ENCODE peak calls at places on chromosomes 7 and 10, in four cellular contexts. One of them, this sample, is unnamed.

GRCh38 chr10:43059336-43059720 is 17.5 kb upstream of the RET start:
- DNase-seq in Daoy: no peak
- DNase-seq in H4: no peak
- DNase-seq in myocyte: no peak
- DNase-seq in this sample: no peak

GRCh38 chr10:132036153-132036886 is 29.4 kb upstream of the JAKMIP3 start:
- DNase-seq in Daoy: peak
- DNase-seq in H4: no peak
- DNase-seq in myocyte: peak
- DNase-seq in this sample: no peak

GRCh38 chr7:139860090-139860773 is 31.2 kb downstream of the TBXAS1 start:
- DNase-seq in Daoy: no peak
- DNase-seq in H4: no peak
- DNase-seq in myocyte: no peak
- DNase-seq in this sample: no peak

GRCh38 chr7:24152356-24152755 is 131.6 kb upstream of the NPY start:
- DNase-seq in Daoy: peak
- DNase-seq in H4: peak
- DNase-seq in myocyte: no peak
- DNase-seq in this sample: no peak

GRCh38 chr7:117907058-117907633 is 33.9 kb upstream of the CTTNBP2 start:
- DNase-seq in Daoy: no peak
- DNase-seq in H4: no peak
- DNase-seq in myocyte: peak
- DNase-seq in this sample: no peak

GRCh38 chr7:133054167-133054840 is 27.6 kb downstream of the CHCHD3 start:
- DNase-seq in Daoy: peak
- DNase-seq in H4: no peak
- DNase-seq in myocyte: no peak
- DNase-seq in this sample: peak

GRCh38 chr7:150340875-150341262 is 560 bp downstream of the RARRES2 start:
- DNase-seq in Daoy: no peak
- DNase-seq in H4: no peak
- DNase-seq in myocyte: no peak
- DNase-seq in this sample: no peak

GRCh38 chr10:6242089-6242488 is 39.4 kb downstream of the PFKFB3 start:
- DNase-seq in Daoy: no peak
- DNase-seq in H4: no peak
- DNase-seq in myocyte: no peak
- DNase-seq in this sample: no peak

GRCh38 chr7:151592330-151592729 is 72.6 kb upstream of the RHEB start:
- DNase-seq in Daoy: no peak
- DNase-seq in H4: no peak
- DNase-seq in myocyte: no peak
- DNase-seq in this sample: no peak

GRCh38 chr7:69598081-69598486 is at the start of gene AUTS2:
- DNase-seq in Daoy: peak
- DNase-seq in H4: peak
- DNase-seq in myocyte: peak
- DNase-seq in this sample: peak

GRCh38 chr7:43205171-43205795 is 92.8 kb downstream of the HECW1 start:
- DNase-seq in Daoy: no peak
- DNase-seq in H4: no peak
- DNase-seq in myocyte: no peak
- DNase-seq in this sample: no peak

GRCh38 chr7:100371561-100372171 is 1.6 kb upstream of the PILRA start:
- DNase-seq in Daoy: no peak
- DNase-seq in H4: no peak
- DNase-seq in myocyte: no peak
- DNase-seq in this sample: no peak

GRCh38 chr7:151083071-151083823 is at the start of gene TMUB1:
- DNase-seq in Daoy: peak
- DNase-seq in H4: peak
- DNase-seq in myocyte: peak
- DNase-seq in this sample: no peak

GRCh38 chr7:16067695-16068094 is 353.6 kb downstream of the CRPPA start:
- DNase-seq in Daoy: no peak
- DNase-seq in H4: peak
- DNase-seq in myocyte: peak
- DNase-seq in this sample: no peak

GRCh38 chr10:18298256-18298655 is 158.0 kb downstream of the CACNB2 start:
- DNase-seq in Daoy: no peak
- DNase-seq in H4: no peak
- DNase-seq in myocyte: no peak
- DNase-seq in this sample: no peak

GRCh38 chr7:99012722-99013121 is 131.2 kb downstream of the SMURF1 start:
- DNase-seq in Daoy: no peak
- DNase-seq in H4: no peak
- DNase-seq in myocyte: no peak
- DNase-seq in this sample: no peak

GRCh38 chr10:93352638-93353383 is 129.3 kb downstream of the MYOF start:
- DNase-seq in Daoy: no peak
- DNase-seq in H4: no peak
- DNase-seq in myocyte: peak
- DNase-seq in this sample: peak

GRCh38 chr7:129492406-129492805 is 9.9 kb upstream of the SMKR1 start:
- DNase-seq in Daoy: no peak
- DNase-seq in H4: no peak
- DNase-seq in myocyte: no peak
- DNase-seq in this sample: no peak

GRCh38 chr7:107961399-107961798 is 41.6 kb downstream of the LAMB1 start:
- DNase-seq in Daoy: no peak
- DNase-seq in H4: no peak
- DNase-seq in myocyte: peak
- DNase-seq in this sample: no peak

GRCh38 chr7:55473935-55474334 is 98.4 kb downstream of the VOPP1 start:
- DNase-seq in Daoy: no peak
- DNase-seq in H4: no peak
- DNase-seq in myocyte: no peak
- DNase-seq in this sample: no peak

GRCh38 chr10:64507869-64508609 is 986.8 kb downstream of the REEP3 start:
- DNase-seq in Daoy: no peak
- DNase-seq in H4: peak
- DNase-seq in myocyte: no peak
- DNase-seq in this sample: no peak

GRCh38 chr10:125152646-125153368 is 7.6 kb downstream of the CTBP2 start:
- DNase-seq in Daoy: no peak
- DNase-seq in H4: no peak
- DNase-seq in myocyte: peak
- DNase-seq in this sample: no peak

This sample was measured in foreskin melanocyte.